ENCODE peak calls at places on chromosomes 12 and 14, in four cellular contexts. I is sigmoid colon, S is H1, M is PC-3. E is an unnamed sample. For H3K4me1, the result is how much of the 10 kb centered on the place peaks cover.

GRCh38 chr12:3473844-3474243 is 17.2 kb upstream of the PRMT8 start:
- DNase-seq in I (no peak), S (no peak), M (no peak), E (no peak)

GRCh38 chr12:111211910-111212757 is 156.8 kb downstream of the PHETA1 start:
- DNase-seq in I (no peak), S (peak), M (peak), E (no peak)

GRCh38 chr14:42715316-42715715 is 1108.6 kb downstream of the LRFN5 start:
- DNase-seq in I (no peak), S (no peak), M (peak), E (peak)

GRCh38 chr12:67881565-67881964 is 107.7 kb upstream of the IFNG-AS1 start:
- DNase-seq in I (no peak), S (no peak), M (no peak), E (no peak)

GRCh38 chr12:116160196-116160595 is 117.3 kb downstream of the MED13L start:
- DNase-seq in I (no peak), S (no peak), M (peak), E (no peak)

GRCh38 chr12:132191715-132192553 is 47.7 kb downstream of the NOC4L start:
- DNase-seq in I (no peak), S (no peak), M (no peak), E (no peak)

GRCh38 chr12:54394281-54394719 is 9.8 kb upstream of the ZNF385A start:
- DNase-seq in I (no peak), S (peak), M (peak), E (peak)

GRCh38 chr12:125577334-125577733 is 512.1 kb downstream of the AACS start:
- DNase-seq in I (no peak), S (no peak), M (no peak), E (no peak)

GRCh38 chr14:61841145-61841544 is 78.9 kb downstream of the SNAPC1 start:
- DNase-seq in I (no peak), S (no peak), M (peak), E (no peak)

GRCh38 chr12:48454675-48455074 is 17.7 kb upstream of the ANP32D start:
- DNase-seq in I (no peak), S (no peak), M (peak), E (peak)

GRCh38 chr12:132395192-132395907 is 66.0 kb upstream of the GALNT9 start:
- DNase-seq in I (peak), S (peak), M (no peak), E (no peak)

GRCh38 chr12:34625116-34625515 is 602.8 kb downstream of the ALG10 start:
- DNase-seq in I (no peak), S (no peak), M (peak), E (no peak)

GRCh38 chr14:100504372-100505078 is 82.7 kb downstream of the BEGAIN start:
- DNase-seq in I (no peak), S (no peak), M (peak), E (peak)

GRCh38 chr14:105260826-105261438 is 12.6 kb downstream of the BTBD6 start:
- DNase-seq in I (no peak), S (no peak), M (no peak), E (no peak)

GRCh38 chr12:5273709-5274108 is 158.2 kb upstream of the NTF3 start:
- DNase-seq in I (no peak), S (no peak), M (no peak), E (no peak)

GRCh38 chr14:37697489-37698121 is 102.2 kb downstream of the TTC6 start:
- DNase-seq in I (no peak), S (no peak), M (peak), E (peak)

GRCh38 chr14:95431199-95432145 is 85.0 kb downstream of the SYNE3 start:
- DNase-seq in I (no peak), S (peak), M (peak), E (peak)

GRCh38 chr14:85421166-85421877 is 108.6 kb upstream of the FLRT2 start:
- DNase-seq in I (no peak), S (no peak), M (peak), E (peak)

GRCh38 chr14:53791116-53791515 is 165.5 kb downstream of the BMP4 start:
- DNase-seq in I (no peak), S (no peak), M (no peak), E (no peak)

GRCh38 chr12:81468206-81468605 is 290.9 kb downstream of the PPFIA2 start:
- DNase-seq in I (no peak), S (no peak), M (peak), E (peak)

GRCh38 chr12:96132819-96133218 is 61.4 kb upstream of the ELK3 start:
- DNase-seq in I (no peak), S (no peak), M (peak), E (no peak)

GRCh38 chr12:130026608-130027176 is 122.9 kb upstream of the TMEM132D start:
- DNase-seq in I (no peak), S (peak), M (peak), E (no peak)

GRCh38 chr14:23294734-23295561 is 7.7 kb downstream of the PPP1R3E start:
- DNase-seq in I (no peak), S (peak), M (peak), E (no peak)

GRCh38 chr12:70484464-70484863 is 118.4 kb downstream of the KCNMB4 start:
- DNase-seq in I (no peak), S (no peak), M (no peak), E (no peak)

GRCh38 chr12:63802012-63802608 is 22.4 kb downstream of the RXYLT1 start:
- DNase-seq in I (no peak), S (no peak), M (peak), E (no peak)

GRCh38 chr14:29521526-29522137 is 406.0 kb downstream of the PRKD1 start:
- DNase-seq in I (no peak), S (peak), M (peak), E (no peak)

GRCh38 chr12:109767991-109768900 is 54.6 kb downstream of the FAM222A start:
- DNase-seq in I (peak), S (peak), M (no peak), E (no peak)

GRCh38 chr12:124477109-124477915 is 90.1 kb downstream of the NCOR2 start:
- DNase-seq in I (no peak), S (no peak), M (no peak), E (no peak)

GRCh38 chr14:94112513-94113060 is 2.1 kb downstream of the IFI27 start:
- DNase-seq in I (peak), S (no peak), M (no peak), E (no peak)

GRCh38 chr12:47819544-47819901 is 180 bp downstream of the HDAC7 start:
- DNase-seq in I (no peak), S (no peak), M (no peak), E (no peak)

GRCh38 chr14:42930058-42930457 is 1323.4 kb downstream of the LRFN5 start:
- DNase-seq in I (no peak), S (no peak), M (no peak), E (no peak)

GRCh38 chr12:127172857-127173256 is 1094.1 kb upstream of the TMEM132C start:
- DNase-seq in I (no peak), S (no peak), M (no peak), E (no peak)

GRCh38 chr12:21814814-21815213 is 40.3 kb upstream of the KCNJ8 start:
- DNase-seq in I (no peak), S (no peak), M (no peak), E (no peak)

GRCh38 chr12:102564026-102564425 is 83.7 kb upstream of the IGF1 start:
- DNase-seq in I (no peak), S (no peak), M (peak), E (no peak)

GRCh38 chr12:117881517-117881916 is 87.3 kb downstream of the KSR2 start:
- DNase-seq in I (no peak), S (no peak), M (no peak), E (no peak)

DNA sequence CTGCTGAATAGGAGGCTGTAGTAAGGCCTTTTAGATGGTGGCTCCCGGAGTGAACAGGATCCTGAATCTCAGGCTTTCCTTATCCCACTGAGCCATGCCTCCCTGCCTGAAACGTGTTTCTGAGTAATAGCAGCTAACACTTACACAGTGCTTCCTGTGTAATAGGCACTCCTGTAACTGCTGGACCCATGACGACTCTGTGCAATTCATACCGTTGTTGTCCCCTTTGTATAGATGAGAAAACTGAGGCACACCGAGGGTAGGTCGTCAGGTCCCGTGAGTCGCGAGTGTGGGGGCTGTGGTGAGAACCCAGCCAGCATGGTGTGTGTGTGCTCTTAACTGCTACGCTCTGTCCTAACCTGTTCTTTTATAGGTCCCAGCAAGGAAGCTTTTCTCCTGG is 193.6 kb downstream of the CACNA1C start:
- DNase-seq in I (no peak), S (no peak), M (no peak), E (no peak)
- H3K4me1 ChIP-seq in I (under half), S (under half), M (under half), E (under half)

DNA sequence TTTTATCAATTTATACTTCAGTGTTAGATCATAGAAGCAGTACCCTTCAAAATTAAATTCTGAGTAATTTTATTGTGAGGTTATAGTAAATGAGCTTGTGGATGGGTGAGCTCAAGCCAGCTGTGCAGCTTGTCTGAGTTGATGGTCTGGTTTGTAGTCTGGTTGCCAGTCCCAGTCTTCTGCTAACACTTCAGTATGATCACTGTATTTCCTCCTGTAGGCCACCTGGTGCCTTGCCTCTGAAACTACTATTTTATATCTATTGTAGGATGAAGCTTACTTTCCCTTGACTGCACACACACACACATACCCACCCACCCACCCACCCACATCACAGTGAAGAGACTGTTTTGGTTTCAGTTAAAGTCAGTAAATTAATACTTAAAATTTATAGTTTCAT is 496.4 kb downstream of the PCNX1 start:
- DNase-seq in I (no peak), S (no peak), M (peak), E (no peak)
- TF ChIP-seq CTCF in I (no peak), S (no peak), M (peak), E (no peak)

DNA sequence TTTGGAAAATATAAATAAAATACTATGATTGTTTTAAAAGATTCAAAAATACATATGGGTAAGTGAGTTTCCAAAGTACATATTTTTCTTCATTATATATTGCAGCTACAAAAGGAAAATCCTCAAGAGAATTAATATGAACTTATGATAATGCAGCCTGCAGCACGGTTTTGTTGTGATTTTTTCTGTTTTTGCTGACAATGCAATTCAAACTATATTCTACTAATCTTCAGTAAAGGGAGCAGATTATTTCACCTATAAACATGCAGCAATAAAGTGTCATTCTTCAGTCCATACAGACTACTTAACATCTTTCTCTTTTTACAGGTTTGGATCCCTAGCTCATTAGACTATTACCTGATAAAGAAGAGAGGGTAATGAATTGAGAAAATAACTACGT is 582.1 kb upstream of the MGAT4C start:
- DNase-seq in I (no peak), S (no peak), M (no peak), E (no peak)
- H3K4me1 ChIP-seq in I (under half), S (under half), M (under half), E (under half)

GRCh38 chr12:75525263-75525662 is 13.9 kb upstream of the KRR1 start:
- DNase-seq in I (no peak), S (no peak), M (no peak), E (no peak)
- TF ChIP-seq CTCF in I (no peak), S (no peak), M (peak), E (peak)

GRCh38 chr14:103626150-103626850 is 2.7 kb upstream of the KLC1 start:
- DNase-seq in I (no peak), S (no peak), M (no peak), E (no peak)
- H3K4me1 ChIP-seq in I (under half), S (under half), M (half or more), E (under half)

GRCh38 chr12:107415066-107415465 is 270.5 kb upstream of the PWP1 start:
- DNase-seq in I (no peak), S (no peak), M (peak), E (peak)
- TF ChIP-seq CTCF in I (no peak), S (no peak), M (peak), E (no peak)

DNA sequence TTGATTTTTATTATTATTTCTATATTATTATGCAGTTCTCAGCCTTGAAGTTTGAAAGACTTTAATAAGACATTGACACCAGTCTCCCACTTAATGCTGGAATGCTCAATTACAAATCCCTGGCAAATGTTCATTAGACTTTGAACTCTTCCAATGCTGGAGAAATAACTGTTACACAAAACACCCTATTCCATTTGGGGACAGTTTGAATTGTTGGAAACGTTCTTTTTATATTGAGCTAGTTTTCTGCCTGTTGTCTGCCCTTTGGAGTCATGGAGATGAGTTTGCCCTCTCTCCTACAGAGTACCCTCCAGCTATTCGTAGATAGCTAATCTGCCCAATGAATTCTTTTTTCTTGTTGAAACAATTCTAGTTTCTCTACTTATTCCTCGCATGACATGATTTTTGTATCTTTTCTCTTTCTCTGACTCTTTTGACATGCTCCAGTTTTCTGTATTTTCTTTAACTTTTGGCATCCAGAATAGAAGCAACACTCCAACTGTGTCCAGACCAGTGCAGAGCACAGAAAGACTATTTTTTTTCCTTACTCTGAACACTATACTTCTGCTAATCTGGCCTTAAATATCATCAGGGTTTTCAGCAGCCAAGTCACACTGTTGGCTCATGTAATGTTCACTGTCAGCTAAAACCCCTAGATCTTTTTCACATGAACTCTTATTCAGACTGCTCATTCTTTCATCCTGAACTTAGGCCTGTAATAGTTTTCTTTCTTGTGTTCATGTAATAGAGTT is 379.3 kb downstream of the RAD51B start:
- DNase-seq in I (no peak), S (no peak), M (no peak), E (peak)
- H3K4me1 ChIP-seq in I (under half), S (under half), M (under half), E (under half)